ENCODE peak calls at places on chromosomes 2 and 18, in seven cellular contexts. J, P, R, T, F, M and B are unnamed samples.

GRCh38 chr2:238130696-238131628 is 7.5 kb upstream of the KLHL30 start:
- DNase-seq in P (no peak), R (no peak), J (peak; percentile 18), M (no peak), F (no peak), T (no peak), B (no peak)

GRCh38 chr2:173496746-173497145 is 142.1 kb downstream of the CDCA7 start:
- DNase-seq in P (no peak), M (no peak), J (no peak), T (no peak), F (peak; percentile 55), R (peak; percentile 53), B (no peak)

GRCh38 chr18:79395761-79396404 is at the start of gene NFATC1:
- DNase-seq in R (peak; percentile 67), T (peak; percentile 86), J (peak; percentile 71), P (peak; percentile 78), M (no peak), F (peak; percentile 85), B (peak; percentile 65)

GRCh38 chr18:47964086-47964485 is 33.6 kb upstream of the SMAD2 start:
- DNase-seq in F (no peak), P (no peak), M (no peak), R (no peak), T (no peak), J (no peak), B (no peak)

GRCh38 chr2:71789556-71790219 is 336.3 kb downstream of the DYSF start:
- DNase-seq in F (no peak), P (no peak), J (peak; percentile 49), T (peak; percentile 21), M (no peak), R (no peak), B (no peak)

GRCh38 chr2:177579486-177580036 is 187.0 kb downstream of the AGPS start:
- DNase-seq in R (no peak), P (no peak), J (no peak), F (no peak), T (no peak), M (no peak), B (no peak)

GRCh38 chr2:132585982-132586608 is 83.9 kb downstream of the LYPD1 start:
- DNase-seq in J (no peak), F (no peak), R (no peak), P (no peak), M (no peak), T (no peak), B (no peak)

GRCh38 chr2:11093467-11093866 is 61.8 kb upstream of the SLC66A3 start:
- DNase-seq in F (no peak), R (no peak), P (no peak), J (no peak), M (no peak), T (no peak), B (no peak)

GRCh38 chr2:96249654-96250053 is 16.1 kb downstream of the TMEM127 start:
- DNase-seq in J (no peak), P (no peak), M (no peak), R (peak; percentile 64), F (no peak), T (no peak), B (no peak)
- H4K8ac ChIP-seq in J (no peak overlapping the region), P (no peak overlapping the region), M (no peak overlapping the region), R (peak overlapping the region; percentile 35), F (no peak overlapping the region), T (no peak overlapping the region), B (no peak overlapping the region)

GRCh38 chr2:211361383-211361782 is 805.0 kb downstream of the CPS1 start:
- DNase-seq in J (no peak), R (no peak), F (no peak), P (no peak), M (no peak), T (no peak), B (no peak)
- H4K8ac ChIP-seq in J (no peak overlapping the region), R (no peak overlapping the region), F (no peak overlapping the region), P (no peak overlapping the region), M (no peak overlapping the region), T (no peak overlapping the region), B (no peak overlapping the region)

DNA sequence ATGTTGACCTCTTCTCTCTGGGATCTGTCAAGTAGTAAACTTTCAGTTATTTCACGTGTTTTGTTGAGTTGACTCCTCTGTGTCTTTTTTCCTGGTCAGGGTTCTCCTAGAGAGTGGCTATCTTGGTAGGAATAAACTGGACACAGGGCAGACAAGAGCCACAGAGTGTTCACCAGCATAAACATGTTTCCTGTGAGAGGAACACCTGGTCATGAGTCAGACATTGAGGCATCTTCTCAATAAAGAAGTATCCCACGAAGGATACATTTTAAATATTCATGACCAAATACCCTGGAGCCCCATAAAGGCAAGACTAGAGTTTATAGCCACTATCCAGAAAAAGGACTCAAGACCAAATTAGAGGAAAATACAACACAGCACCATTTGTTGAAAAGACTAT is 269.7 kb upstream of the ZNF521 start:
- DNase-seq in P (no peak), M (no peak), R (no peak), T (no peak), F (no peak), J (no peak), B (no peak)
- H4K8ac ChIP-seq in P (no peak overlapping the region), M (no peak overlapping the region), R (no peak overlapping the region), T (no peak overlapping the region), F (no peak overlapping the region), J (no peak overlapping the region), B (no peak overlapping the region)

GRCh38 chr2:187918996-187919821 is 365.0 kb upstream of the TFPI start:
- DNase-seq in F (no peak), J (no peak), R (no peak), P (no peak), T (no peak), M (no peak), B (no peak)

GRCh38 chr2:187916799-187917198 is 362.6 kb upstream of the TFPI start:
- DNase-seq in J (no peak), M (no peak), P (no peak), R (no peak), F (no peak), T (no peak), B (no peak)

GRCh38 chr2:187915810-187916209 is 361.6 kb upstream of the TFPI start:
- DNase-seq in J (no peak), P (no peak), M (no peak), R (no peak), T (no peak), F (no peak), B (no peak)

GRCh38 chr2:187920511-187920910 is 366.3 kb upstream of the TFPI start:
- DNase-seq in J (peak; percentile 53), R (no peak), P (no peak), T (no peak), F (no peak), M (no peak), B (no peak)

DNA sequence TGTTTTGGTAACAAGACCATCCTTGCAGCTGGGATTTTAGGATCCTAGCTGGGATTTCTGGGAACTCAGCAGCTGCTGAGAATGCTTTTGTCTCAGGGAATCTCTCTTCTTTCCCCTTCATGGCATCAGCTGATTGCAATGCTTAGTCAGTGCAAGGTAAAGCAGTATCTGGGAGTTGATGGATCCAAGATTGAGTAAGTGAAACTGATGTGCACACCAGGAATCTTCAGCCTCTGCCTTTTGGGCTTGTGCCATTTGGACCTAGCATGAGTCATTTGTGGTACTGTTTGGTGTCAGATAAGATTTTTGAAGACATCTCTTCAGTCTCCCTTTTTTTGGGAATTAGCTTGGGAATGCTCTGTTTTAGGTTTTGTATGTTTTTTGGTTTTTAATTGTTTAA is 363.3 kb upstream of the TFPI start:
- DNase-seq in T (no peak), P (no peak), R (peak; percentile 61), F (peak; percentile 24), J (no peak), M (no peak), B (no peak)
- H4K8ac ChIP-seq in T (no peak overlapping the region), P (no peak overlapping the region), R (no peak overlapping the region), F (no peak overlapping the region), J (no peak overlapping the region), M (no peak overlapping the region), B (no peak overlapping the region)

GRCh38 chr18:61582205-61582710 is 249.0 kb downstream of the CDH20 start:
- DNase-seq in T (no peak), R (no peak), M (no peak), F (no peak), J (no peak), P (no peak), B (no peak)

GRCh38 chr18:61580061-61580460 is 246.8 kb downstream of the CDH20 start:
- DNase-seq in P (no peak), J (no peak), R (no peak), M (no peak), F (peak; percentile 56), T (no peak), B (no peak)

GRCh38 chr18:61579581-61579980 is 246.4 kb downstream of the CDH20 start:
- DNase-seq in J (no peak), P (no peak), T (no peak), F (peak; percentile 28), M (no peak), R (no peak), B (no peak)

GRCh38 chr18:61583548-61583947 is 250.3 kb downstream of the CDH20 start:
- DNase-seq in J (no peak), T (no peak), P (no peak), F (no peak), M (no peak), R (no peak), B (no peak)

GRCh38 chr18:61581578-61582204 is 248.5 kb downstream of the CDH20 start:
- DNase-seq in R (peak; percentile 47), M (peak; percentile 71), F (peak; percentile 67), P (peak; percentile 93), J (peak; percentile 72), T (peak; percentile 88), B (peak; percentile 79)
- H4K8ac ChIP-seq in R (peak overlapping the region; percentile 89), M (no peak overlapping the region), F (no peak overlapping the region), P (no peak overlapping the region), J (peak overlapping the region; percentile 29), T (no peak overlapping the region), B (no peak overlapping the region)